ENCODE peak calls at places on chromosomes 3 and 15, in four cellular contexts. S is ascending aorta, F is BE2C, W is cardiac muscle cell. G is an unnamed sample.

GRCh38 chr3:146065573-146066006 is 95.4 kb downstream of the PLOD2 start:
- DNase-seq in S (no peak), F (peak), W (peak), G (no peak)

GRCh38 chr3:124078978-124079911 is 87.3 kb upstream of the ROPN1 start:
- DNase-seq in S (no peak), F (peak), W (peak), G (no peak)

GRCh38 chr3:197490659-197491058 is 65.1 kb downstream of the BDH1 start:
- DNase-seq in S (no peak), F (no peak), W (no peak), G (no peak)

GRCh38 chr3:45760878-45761711 is 35.2 kb downstream of the SLC6A20 start:
- DNase-seq in S (no peak), F (peak), W (peak), G (no peak)

GRCh38 chr3:35194666-35195065 is 444.7 kb upstream of the ARPP21 start:
- DNase-seq in S (no peak), F (no peak), W (no peak), G (no peak)

GRCh38 chr3:103873897-103874545 is 1439.2 kb downstream of the ZPLD1 start:
- DNase-seq in S (no peak), F (peak), W (no peak), G (no peak)

GRCh38 chr3:21142949-21143348 is 608.1 kb downstream of the ZNF385D start:
- DNase-seq in S (no peak), F (no peak), W (peak), G (no peak)

GRCh38 chr3:9948586-9948985 is 3.6 kb downstream of the PRRT3 start:
- DNase-seq in S (no peak), F (no peak), W (no peak), G (no peak)

GRCh38 chr3:148631124-148631903 is 66.4 kb upstream of the AGTR1 start:
- DNase-seq in S (no peak), F (peak), W (peak), G (no peak)

GRCh38 chr3:44058022-44058867 is 183.4 kb upstream of the TOPAZ1 start:
- DNase-seq in S (no peak), F (no peak), W (no peak), G (no peak)

GRCh38 chr3:53092942-53093341 is 37.3 kb downstream of the RFT1 start:
- DNase-seq in S (no peak), F (no peak), W (no peak), G (no peak)

GRCh38 chr3:15269091-15269989 is 63.0 kb downstream of the SH3BP5 start:
- DNase-seq in S (peak), F (peak), W (no peak), G (peak)

GRCh38 chr15:75030023-75030413 is 6.6 kb downstream of the PPCDC start:
- DNase-seq in S (peak), F (no peak), W (no peak), G (no peak)

GRCh38 chr3:10768995-10769394 is 47.0 kb upstream of the SLC6A11 start:
- DNase-seq in S (no peak), F (no peak), W (no peak), G (no peak)

GRCh38 chr3:193922034-193922774 is 213.7 kb upstream of the HES1 start:
- DNase-seq in S (no peak), F (no peak), W (no peak), G (no peak)

GRCh38 chr3:35666893-35667292 is 27.6 kb downstream of the ARPP21 start:
- DNase-seq in S (no peak), F (no peak), W (no peak), G (no peak)

GRCh38 chr3:70312336-70312735 is at the start of gene MDFIC2:
- DNase-seq in S (no peak), F (no peak), W (no peak), G (no peak)

GRCh38 chr3:149566296-149566945 is 91.4 kb downstream of the WWTR1 start:
- DNase-seq in S (no peak), F (no peak), W (no peak), G (no peak)

GRCh38 chr3:134430950-134431445 is 54.8 kb downstream of the ANAPC13 start:
- DNase-seq in S (no peak), F (no peak), W (no peak), G (no peak)

GRCh38 chr3:99366663-99367429 is 271.5 kb upstream of the COL8A1 start:
- DNase-seq in S (no peak), F (peak), W (no peak), G (no peak)

GRCh38 chr3:159831466-159831865 is 157.2 kb upstream of the IL12A start:
- DNase-seq in S (no peak), F (no peak), W (no peak), G (no peak)

GRCh38 chr3:104554409-104554808 is 812.3 kb upstream of the ALCAM start:
- DNase-seq in S (no peak), F (no peak), W (no peak), G (no peak)

GRCh38 chr15:98609144-98609852 is 39.0 kb upstream of the IGF1R start:
- DNase-seq in S (no peak), F (no peak), W (peak), G (no peak)
- TF ChIP-seq CTCF in S (no peak), F (no peak), W (no peak), G (no peak)

GRCh38 chr15:76058714-76059319 is 968 bp upstream of the TMEM266 start:
- DNase-seq in S (no peak), F (peak), W (peak), G (no peak)
- TF ChIP-seq CTCF in S (no peak), F (peak), W (peak), G (no peak)

DNA sequence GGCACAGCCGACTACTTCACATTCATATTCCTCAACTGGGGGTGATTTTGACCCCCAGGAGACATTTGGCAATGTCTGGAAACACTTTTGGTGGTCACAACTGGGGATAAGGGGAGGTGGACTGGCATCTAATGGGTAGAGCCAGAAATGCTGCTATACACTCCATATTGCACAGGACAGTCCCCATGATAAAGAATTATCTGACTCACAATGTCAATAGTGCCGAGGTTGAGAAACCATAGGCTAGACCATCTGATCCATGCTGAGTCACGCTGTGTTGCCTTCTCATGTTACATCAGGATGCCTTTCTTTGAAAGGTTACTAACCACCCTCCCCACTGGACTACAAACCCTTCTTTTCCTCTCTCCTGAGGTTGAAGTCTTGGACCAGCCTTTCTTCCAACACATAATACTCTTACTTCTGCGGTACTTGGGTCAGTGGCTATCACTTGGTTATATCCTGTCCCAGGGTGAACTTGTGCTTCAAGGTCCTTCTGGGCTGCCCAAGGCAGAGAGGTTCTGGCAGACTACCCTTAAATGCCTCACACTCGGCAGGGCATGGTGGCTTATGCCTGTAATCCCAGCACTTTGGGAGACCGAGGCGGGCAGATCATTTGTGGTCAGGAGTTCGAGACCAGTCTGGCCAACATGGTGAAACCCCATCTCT is 68.8 kb downstream of the CTNNB1 start:
- DNase-seq in S (no peak), F (no peak), W (no peak), G (no peak)
- TF ChIP-seq CTCF in S (no peak), F (no peak), W (no peak), G (no peak)

DNA sequence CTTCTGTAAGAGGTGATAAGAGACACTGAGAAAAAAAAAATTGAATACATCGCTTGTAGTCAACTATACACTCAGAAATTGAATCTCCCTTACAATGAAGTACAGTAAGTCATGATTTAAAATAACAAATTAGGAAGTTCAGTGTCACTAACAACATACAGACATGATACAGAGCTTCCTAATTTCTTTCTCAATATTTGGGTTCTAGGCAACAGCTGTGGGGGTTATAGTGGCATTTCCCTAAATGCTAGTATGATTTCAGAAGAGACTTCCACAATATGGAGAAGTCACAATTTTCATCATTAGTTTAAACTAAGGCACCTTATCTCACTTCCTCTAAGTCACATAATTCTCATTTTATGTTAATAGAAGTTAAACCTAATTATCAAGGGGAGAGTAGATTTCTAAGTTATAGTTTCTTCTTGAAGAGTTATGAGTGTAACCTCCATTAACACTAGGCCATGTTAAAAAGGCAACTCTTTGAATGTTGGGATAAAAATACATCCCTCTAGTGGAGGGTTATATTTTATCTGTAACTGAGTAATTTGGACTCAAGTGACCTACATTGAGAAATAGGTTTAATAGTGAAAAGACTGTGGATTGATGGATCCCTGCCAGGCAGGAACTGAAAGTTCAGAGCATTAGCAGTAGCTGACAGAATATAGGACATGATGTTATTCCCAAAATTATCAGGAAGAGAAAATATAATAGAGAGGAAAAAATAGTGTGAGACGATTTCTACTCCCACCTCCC is 286.0 kb upstream of the SUCLG2 start:
- DNase-seq in S (no peak), F (no peak), W (no peak), G (no peak)
- TF ChIP-seq CTCF in S (no peak), F (no peak), W (no peak), G (no peak)

DNA sequence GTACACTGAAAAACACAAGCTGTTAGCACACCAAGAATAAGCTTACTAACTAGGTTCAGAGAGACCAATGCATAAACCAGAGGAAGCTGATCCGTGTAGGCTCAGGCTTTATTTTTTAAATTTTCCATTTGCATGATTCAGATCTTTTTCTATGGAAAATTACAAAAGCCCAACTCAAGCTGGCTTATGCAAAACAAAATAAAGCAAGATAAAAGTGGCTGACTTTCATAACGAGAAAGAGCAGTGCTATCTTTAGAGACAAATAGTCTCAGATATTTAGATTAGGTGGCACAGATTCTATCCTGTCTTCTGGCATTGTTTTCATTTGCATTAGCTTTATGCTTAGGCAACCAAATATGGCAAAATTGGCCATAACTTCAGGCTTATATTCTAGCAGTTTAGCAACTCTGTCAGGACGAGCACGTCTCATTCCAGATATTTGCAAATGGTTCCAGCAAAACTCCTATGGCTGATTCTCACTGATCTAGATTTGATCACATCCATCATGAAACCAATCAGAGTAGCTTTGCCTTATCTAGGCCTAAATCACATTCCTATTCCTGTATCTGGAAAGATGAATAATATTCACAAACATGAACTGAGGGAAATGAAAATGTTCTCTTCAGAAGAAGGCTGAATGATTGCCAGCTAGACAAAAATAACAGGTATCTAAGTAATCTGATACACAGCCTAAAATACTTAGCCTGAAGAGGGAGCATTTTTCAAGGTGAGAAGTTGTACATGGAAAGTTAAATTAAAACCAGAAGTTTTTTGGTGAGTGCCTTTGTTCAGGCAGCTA is 216.4 kb upstream of the DPPA4 start:
- DNase-seq in S (no peak), F (no peak), W (no peak), G (no peak)
- TF ChIP-seq CTCF in S (no peak), F (no peak), W (no peak), G (no peak)

DNA sequence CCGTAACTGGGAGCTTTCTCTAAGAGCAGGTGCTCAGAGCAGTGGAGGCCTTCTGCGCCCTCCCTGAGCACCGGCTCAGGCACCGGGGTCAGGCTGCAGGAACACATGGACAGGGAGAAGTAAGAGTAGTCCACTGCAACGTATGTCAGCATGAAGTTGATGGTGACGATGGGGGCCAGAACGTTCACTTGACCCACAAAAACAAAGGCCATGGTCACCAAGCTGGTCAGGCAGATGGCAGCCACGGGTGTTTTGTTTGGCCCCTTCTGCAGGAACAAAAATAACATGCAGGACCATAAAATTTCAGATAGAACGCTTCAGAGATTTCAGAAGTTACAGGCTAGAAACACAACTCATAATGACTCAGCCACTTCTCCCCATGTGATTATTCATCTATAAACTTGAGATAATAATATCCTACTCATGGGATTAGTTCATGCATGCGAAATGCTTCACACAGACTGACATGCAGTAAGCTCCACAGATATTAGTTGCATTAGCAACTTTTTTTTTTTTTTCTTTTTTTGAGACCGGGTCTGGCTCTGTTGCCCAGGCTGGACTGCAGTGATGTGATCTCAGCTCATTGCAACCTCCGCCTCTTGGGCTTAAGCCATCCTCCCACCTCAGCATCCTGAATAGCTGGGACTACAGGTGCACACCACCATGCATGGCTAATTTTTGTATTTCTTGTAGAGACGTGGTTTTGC is 52.2 kb upstream of the HEG1 start:
- DNase-seq in S (no peak), F (no peak), W (no peak), G (no peak)
- TF ChIP-seq CTCF in S (no peak), F (no peak), W (no peak), G (no peak)